ENCODE peak calls at places on chromosomes 16 and 17, in seven cellular contexts. O is progenitor cell of endocrine pancreas, D is Caco-2, P is cardiac muscle cell, L is right lobe of liver, F is testis, Y is vagina. N is an unnamed sample.

GRCh38 chr16:87854053-87854906 is 15.0 kb downstream of the SLC7A5 start:
- DNase-seq in O (no peak), D (no peak), P (no peak), L (no peak), F (peak; percentile 82), Y (no peak), N (no peak)

GRCh38 chr16:68348645-68349445 is 38.0 kb downstream of the PRMT7 start:
- DNase-seq in O (no peak), D (no peak), P (no peak), L (peak; percentile 37), F (no peak), Y (no peak), N (no peak)

GRCh38 chr17:37737971-37738370 is 6.9 kb downstream of the HNF1B start:
- DNase-seq in O (no peak), D (no peak), P (peak; percentile 83), L (no peak), F (no peak), Y (no peak), N (no peak)

GRCh38 chr17:6923385-6923784 is 72.5 kb upstream of the ALOX12 start:
- DNase-seq in O (no peak), D (no peak), P (no peak), L (no peak), F (no peak), Y (no peak), N (no peak)

GRCh38 chr17:49508061-49508865 is 13.2 kb downstream of the NGFR start:
- DNase-seq in O (no peak), D (peak; percentile 92), P (peak; percentile 57), L (no peak), F (no peak), Y (no peak), N (no peak)

GRCh38 chr17:51951737-51952136 is 206.8 kb downstream of the CA10 start:
- DNase-seq in O (no peak), D (no peak), P (no peak), L (no peak), F (no peak), Y (no peak), N (no peak)

GRCh38 chr17:71828182-71828596 is 292.6 kb upstream of the SOX9 start:
- DNase-seq in O (no peak), D (no peak), P (peak; percentile 17), L (no peak), F (no peak), Y (no peak), N (peak; percentile 21)

GRCh38 chr17:37708008-37708615 is 36.7 kb downstream of the HNF1B start:
- DNase-seq in O (no peak), D (peak; percentile 84), P (no peak), L (peak; percentile 76), F (no peak), Y (no peak), N (no peak)

GRCh38 chr17:67400193-67400592 is 23.1 kb downstream of the PITPNC1 start:
- DNase-seq in O (no peak), D (no peak), P (no peak), L (no peak), F (no peak), Y (no peak), N (no peak)

GRCh38 chr17:46929413-46929812 is 6.5 kb downstream of the GOSR2 start:
- DNase-seq in O (no peak), D (no peak), P (no peak), L (no peak), F (no peak), Y (no peak), N (no peak)

DNA sequence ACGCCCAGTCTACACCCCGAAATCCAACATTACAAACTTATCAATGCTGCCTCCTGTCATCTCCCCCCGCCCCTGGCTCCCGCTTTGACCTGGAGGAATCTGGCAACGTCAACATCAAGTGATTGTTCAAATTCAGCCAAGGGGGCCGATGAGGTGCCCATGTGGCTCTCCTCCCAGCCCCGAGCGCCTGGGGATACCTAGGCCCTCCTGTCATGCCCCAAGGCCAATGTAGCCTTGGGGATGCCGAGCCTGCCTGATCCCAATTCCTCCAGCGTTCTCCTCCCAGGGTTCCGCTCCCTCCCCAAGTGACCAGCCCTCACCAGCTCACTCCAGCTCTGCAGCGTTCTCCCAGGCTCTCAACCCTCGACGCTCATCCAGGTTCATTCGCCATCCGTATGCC is 59.4 kb downstream of the NXN start:
- DNase-seq in O (no peak), D (no peak), P (no peak), L (no peak), F (no peak), Y (no peak), N (no peak)
- TF ChIP-seq CTCF in O (no peak), D (no peak), P (no peak), L (no peak), F (no peak), Y (no peak), N (no peak)

GRCh38 chr17:45451131-45451530 is 18.5 kb upstream of the ARHGAP27 start:
- DNase-seq in O (no peak), D (no peak), P (no peak), L (no peak), F (no peak), Y (no peak), N (no peak)
- TF ChIP-seq CTCF in O (no peak), D (peak; percentile 17), P (no peak), L (no peak), F (no peak), Y (no peak), N (no peak)

GRCh38 chr17:20094777-20095176 is 85.6 kb downstream of the SPECC1 start:
- DNase-seq in O (no peak), D (no peak), P (no peak), L (no peak), F (no peak), Y (no peak), N (no peak)

GRCh38 chr17:20096430-20096829 is 87.3 kb downstream of the SPECC1 start:
- DNase-seq in O (no peak), D (no peak), P (no peak), L (no peak), F (peak; percentile 27), Y (no peak), N (no peak)

GRCh38 chr17:20097362-20097761 is 88.2 kb downstream of the SPECC1 start:
- DNase-seq in O (no peak), D (no peak), P (no peak), L (no peak), F (peak; percentile 9), Y (no peak), N (no peak)

GRCh38 chr17:20092973-20093626 is 83.9 kb downstream of the SPECC1 start:
- DNase-seq in O (no peak), D (no peak), P (no peak), L (no peak), F (peak; percentile 4), Y (peak; percentile 40), N (no peak)

DNA sequence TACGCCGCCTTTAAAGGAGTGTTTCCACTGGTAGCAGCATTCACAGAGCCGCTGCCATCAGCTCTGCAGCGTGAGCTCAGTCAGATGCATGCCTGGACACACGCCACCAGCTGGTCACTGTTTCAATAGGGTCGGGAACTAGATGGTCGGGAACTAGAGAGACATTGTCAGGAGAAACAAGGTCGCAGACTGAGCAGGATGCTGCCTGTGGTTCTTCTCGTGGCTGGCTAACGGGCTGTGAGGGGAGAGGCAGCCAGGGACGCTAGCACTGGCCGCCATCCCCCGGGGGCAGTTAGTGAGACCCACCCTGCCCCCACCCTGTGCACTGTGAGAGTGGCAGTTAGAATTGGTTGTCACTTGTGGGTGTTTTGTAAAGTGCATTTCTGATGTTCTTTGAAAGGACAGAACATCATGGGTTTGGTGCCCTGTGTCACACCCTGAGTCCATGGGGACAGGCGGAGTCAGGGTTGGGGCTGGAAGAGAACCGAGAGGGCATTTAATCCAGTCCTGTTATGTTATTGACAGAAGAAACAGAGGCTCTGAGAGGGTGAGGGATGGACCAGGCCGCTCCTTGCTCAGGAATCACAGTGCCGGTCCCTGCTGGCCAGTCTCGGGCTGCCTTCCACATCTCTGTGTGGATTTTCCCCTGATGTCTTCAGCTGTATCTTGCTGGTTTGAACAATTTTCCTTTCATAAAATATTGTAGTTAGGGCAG is 86.4 kb downstream of the SPECC1 start:
- DNase-seq in O (peak; percentile 24), D (peak; percentile 64), P (peak; percentile 56), L (no peak), F (peak; percentile 83), Y (no peak), N (peak; percentile 49)
- TF ChIP-seq CTCF in O (peak; percentile 53), D (peak; percentile 78), P (peak; percentile 46), L (peak; percentile 11), F (no peak), Y (no peak), N (peak; percentile 25)

GRCh38 chr16:89697616-89698331 is 3.7 kb downstream of the SPATA2L start:
- DNase-seq in O (no peak), D (no peak), P (no peak), L (no peak), F (no peak), Y (no peak), N (no peak)

GRCh38 chr16:89704281-89704680 is 2.8 kb upstream of the SPATA2L start:
- DNase-seq in O (no peak), D (no peak), P (no peak), L (no peak), F (no peak), Y (no peak), N (no peak)

GRCh38 chr16:89700100-89700648 is 1.3 kb downstream of the SPATA2L start:
- DNase-seq in O (peak; percentile 98), D (peak; percentile 100), P (peak; percentile 98), L (peak; percentile 100), F (peak; percentile 100), Y (peak; percentile 99), N (peak; percentile 99)

GRCh38 chr16:89701425-89702406 is at the start of gene SPATA2L:
- DNase-seq in O (peak; percentile 95), D (peak; percentile 99), P (peak; percentile 82), L (peak; percentile 97), F (peak; percentile 94), Y (no peak), N (peak; percentile 96)

GRCh38 chr16:89700649-89701424 is 668 bp downstream of the SPATA2L start:
- DNase-seq in O (no peak), D (peak; percentile 73), P (peak; percentile 36), L (peak; percentile 81), F (peak; percentile 59), Y (no peak), N (peak; percentile 53)
- TF ChIP-seq CTCF in O (peak; percentile 34), D (peak; percentile 39), P (peak; percentile 22), L (peak; percentile 20), F (no peak), Y (no peak), N (no peak)

DNA sequence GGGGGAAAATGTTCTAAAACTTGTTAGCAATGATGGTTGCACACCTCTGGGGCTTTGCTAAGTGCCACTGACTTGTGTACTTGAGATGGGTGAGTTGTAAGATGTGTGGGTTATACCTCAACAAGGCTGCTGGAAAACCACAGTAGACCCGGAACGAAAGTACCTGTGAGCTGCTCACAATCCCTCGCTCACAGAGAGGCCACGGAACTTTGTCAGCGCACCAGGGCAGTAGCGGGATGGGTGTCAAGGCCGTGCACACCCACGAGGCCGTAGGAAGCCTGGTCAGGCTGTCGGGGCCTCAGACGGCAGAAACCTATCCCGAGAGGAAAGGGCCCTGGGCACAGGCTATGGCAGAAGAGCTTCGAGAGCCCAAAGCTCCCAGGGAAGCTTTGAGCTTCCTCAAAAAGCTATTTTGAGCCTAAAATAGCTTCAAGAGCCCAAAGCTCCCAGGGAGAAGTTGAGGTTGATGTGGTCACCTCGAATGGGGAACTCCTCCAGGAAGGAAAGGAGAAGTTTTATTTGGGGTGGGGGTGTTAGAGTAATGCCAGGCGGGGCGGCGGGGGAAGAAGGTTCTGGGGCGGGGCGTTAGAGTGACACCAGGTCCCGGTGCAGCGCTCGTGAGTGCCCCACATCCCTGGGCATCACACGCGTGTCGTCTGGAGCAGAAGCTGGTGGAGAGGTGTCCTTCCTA is 19.0 kb downstream of the CBFA2T3 start:
- DNase-seq in O (no peak), D (no peak), P (no peak), L (no peak), F (no peak), Y (no peak), N (no peak)
- TF ChIP-seq CTCF in O (no peak), D (no peak), P (no peak), L (no peak), F (no peak), Y (no peak), N (no peak)

N was measured in nephron progenitor cell.